ENCODE peak calls at places on chromosomes 6 and 20, in six cellular contexts. B, W, R, X, H and Y are unnamed samples.

GRCh38 chr6:157513619-157514485 is 132.9 kb downstream of the ZDHHC14 start:
- DNase-seq in B (no peak), W (no peak), R (no peak), X (no peak), H (no peak), Y (no peak)

GRCh38 chr6:13767121-13767794 is 47.1 kb downstream of the MCUR1 start:
- DNase-seq in B (no peak), W (peak), R (peak), X (peak), H (no peak), Y (no peak)

GRCh38 chr20:57128051-57128757 is 138.2 kb downstream of the BMP7 start:
- DNase-seq in B (no peak), W (no peak), R (no peak), X (no peak), H (no peak), Y (no peak)

GRCh38 chr6:125670586-125670985 is 78.8 kb upstream of the HEY2 start:
- DNase-seq in B (no peak), W (no peak), R (peak), X (no peak), H (no peak), Y (no peak)

GRCh38 chr20:25006431-25007167 is 14.0 kb upstream of the APMAP start:
- DNase-seq in B (no peak), W (peak), R (peak), X (no peak), H (no peak), Y (peak)

GRCh38 chr6:144214622-144215401 is 64.5 kb downstream of the STX11 start:
- DNase-seq in B (peak), W (no peak), R (no peak), X (no peak), H (no peak), Y (peak)

GRCh38 chr6:43395822-43396221 is 26.4 kb upstream of the ZNF318 start:
- DNase-seq in B (no peak), W (no peak), R (no peak), X (no peak), H (no peak), Y (no peak)

GRCh38 chr6:112232845-112233256 is 21.5 kb downstream of the LAMA4 start:
- DNase-seq in B (no peak), W (no peak), R (no peak), X (peak), H (no peak), Y (no peak)

GRCh38 chr6:111722220-111722731 is 116.6 kb upstream of the TRAF3IP2 start:
- DNase-seq in B (no peak), W (no peak), R (peak), X (peak), H (no peak), Y (no peak)

GRCh38 chr6:53926505-53926904 is 131.7 kb downstream of the LRRC1 start:
- DNase-seq in B (no peak), W (no peak), R (no peak), X (peak), H (no peak), Y (no peak)

GRCh38 chr20:46088409-46089075 is 1.2 kb downstream of the NCOA5 start:
- DNase-seq in B (no peak), W (no peak), R (no peak), X (peak), H (no peak), Y (no peak)

GRCh38 chr6:31162463-31163165 is 4.2 kb downstream of the TCF19 start:
- DNase-seq in B (no peak), W (no peak), R (peak), X (no peak), H (no peak), Y (no peak)

GRCh38 chr6:11999245-11999644 is 12.9 kb upstream of the HIVEP1 start:
- DNase-seq in B (no peak), W (no peak), R (no peak), X (peak), H (no peak), Y (no peak)

GRCh38 chr6:408148-408547 is 16.6 kb downstream of the IRF4 start:
- DNase-seq in B (no peak), W (no peak), R (no peak), X (no peak), H (no peak), Y (no peak)

GRCh38 chr6:38651121-38651784 is 11.5 kb upstream of the BTBD9 start:
- DNase-seq in B (no peak), W (no peak), R (no peak), X (no peak), H (no peak), Y (no peak)

GRCh38 chr6:25229671-25230321 is 49.4 kb upstream of the CARMIL1 start:
- DNase-seq in B (no peak), W (no peak), R (no peak), X (peak), H (no peak), Y (no peak)

GRCh38 chr6:8059129-8059528 is 5.1 kb downstream of the BLOC1S5 start:
- DNase-seq in B (no peak), W (no peak), R (no peak), X (peak), H (no peak), Y (no peak)

GRCh38 chr6:122730775-122731386 is 48.6 kb upstream of the FABP7 start:
- DNase-seq in B (no peak), W (no peak), R (no peak), X (peak), H (no peak), Y (no peak)

GRCh38 chr6:11085758-11086435 is 7.7 kb upstream of the SMIM13 start:
- DNase-seq in B (no peak), W (no peak), R (no peak), X (peak), H (no peak), Y (no peak)

GRCh38 chr20:36950432-36951197 is 893 bp downstream of the SAMHD1 start:
- DNase-seq in B (peak), W (peak), R (peak), X (peak), H (peak), Y (no peak)

GRCh38 chr6:10418862-10419748 is 4.2 kb upstream of the TFAP2A start:
- DNase-seq in B (peak), W (no peak), R (peak), X (no peak), H (no peak), Y (no peak)

GRCh38 chr6:47094351-47094925 is 52.3 kb upstream of the ADGRF1 start:
- DNase-seq in B (no peak), W (no peak), R (peak), X (peak), H (no peak), Y (no peak)

GRCh38 chr6:44100088-44100550 is 27.1 kb downstream of the MRPL14 start:
- DNase-seq in B (no peak), W (no peak), R (peak), X (no peak), H (no peak), Y (no peak)

GRCh38 chr20:31856516-31856915 is 11.1 kb upstream of the FOXS1 start:
- DNase-seq in B (no peak), W (no peak), R (no peak), X (no peak), H (no peak), Y (no peak)

GRCh38 chr20:8474027-8474668 is 342.1 kb downstream of the PLCB1 start:
- DNase-seq in B (no peak), W (no peak), R (no peak), X (no peak), H (no peak), Y (no peak)

GRCh38 chr6:130787726-130788500 is 39.3 kb upstream of the SMLR1 start:
- DNase-seq in B (no peak), W (no peak), R (no peak), X (no peak), H (no peak), Y (no peak)

GRCh38 chr6:52417675-52418111 is 2.4 kb upstream of the EFHC1 start:
- DNase-seq in B (no peak), W (no peak), R (no peak), X (peak), H (no peak), Y (no peak)

GRCh38 chr6:158999154-158999668 is 791 bp downstream of the RSPH3 start:
- DNase-seq in B (no peak), W (no peak), R (no peak), X (peak), H (no peak), Y (no peak)

GRCh38 chr6:43180985-43181384 is 1.0 kb upstream of the CUL9 start:
- DNase-seq in B (no peak), W (no peak), R (no peak), X (no peak), H (no peak), Y (no peak)

GRCh38 chr6:119284861-119285521 is 64.6 kb downstream of the MAN1A1 start:
- DNase-seq in B (no peak), W (no peak), R (peak), X (no peak), H (no peak), Y (no peak)

GRCh38 chr20:10609276-10609675 is 64.5 kb downstream of the JAG1 start:
- DNase-seq in B (no peak), W (no peak), R (no peak), X (peak), H (no peak), Y (peak)

GRCh38 chr6:75563032-75563431 is 38.6 kb upstream of the SENP6 start:
- DNase-seq in B (no peak), W (no peak), R (peak), X (peak), H (no peak), Y (no peak)

GRCh38 chr6:99080191-99080590 is 132.4 kb upstream of the FBXL4 start:
- DNase-seq in B (no peak), W (no peak), R (no peak), X (no peak), H (no peak), Y (no peak)

GRCh38 chr6:33286946-33287914 is 1.8 kb downstream of the WDR46 start:
- DNase-seq in B (no peak), W (no peak), R (no peak), X (no peak), H (no peak), Y (no peak)
- H3K4me3 ChIP-seq in B (no peak), W (no peak), R (no peak), X (no peak), H (no peak), Y (peak)

GRCh38 chr6:161035981-161036263 is 44.4 kb downstream of the MAP3K4 start:
- DNase-seq in B (no peak), W (no peak), R (no peak), X (no peak), H (no peak), Y (no peak)

GRCh38 chr6:161035182-161035980 is 43.8 kb downstream of the MAP3K4 start:
- DNase-seq in B (no peak), W (no peak), R (no peak), X (no peak), H (no peak), Y (no peak)

GRCh38 chr6:161041274-161041673 is 49.7 kb downstream of the MAP3K4 start:
- DNase-seq in B (no peak), W (no peak), R (no peak), X (no peak), H (no peak), Y (no peak)

GRCh38 chr6:161037873-161038228 is 46.3 kb downstream of the MAP3K4 start:
- DNase-seq in B (no peak), W (no peak), R (no peak), X (no peak), H (no peak), Y (no peak)

DNA sequence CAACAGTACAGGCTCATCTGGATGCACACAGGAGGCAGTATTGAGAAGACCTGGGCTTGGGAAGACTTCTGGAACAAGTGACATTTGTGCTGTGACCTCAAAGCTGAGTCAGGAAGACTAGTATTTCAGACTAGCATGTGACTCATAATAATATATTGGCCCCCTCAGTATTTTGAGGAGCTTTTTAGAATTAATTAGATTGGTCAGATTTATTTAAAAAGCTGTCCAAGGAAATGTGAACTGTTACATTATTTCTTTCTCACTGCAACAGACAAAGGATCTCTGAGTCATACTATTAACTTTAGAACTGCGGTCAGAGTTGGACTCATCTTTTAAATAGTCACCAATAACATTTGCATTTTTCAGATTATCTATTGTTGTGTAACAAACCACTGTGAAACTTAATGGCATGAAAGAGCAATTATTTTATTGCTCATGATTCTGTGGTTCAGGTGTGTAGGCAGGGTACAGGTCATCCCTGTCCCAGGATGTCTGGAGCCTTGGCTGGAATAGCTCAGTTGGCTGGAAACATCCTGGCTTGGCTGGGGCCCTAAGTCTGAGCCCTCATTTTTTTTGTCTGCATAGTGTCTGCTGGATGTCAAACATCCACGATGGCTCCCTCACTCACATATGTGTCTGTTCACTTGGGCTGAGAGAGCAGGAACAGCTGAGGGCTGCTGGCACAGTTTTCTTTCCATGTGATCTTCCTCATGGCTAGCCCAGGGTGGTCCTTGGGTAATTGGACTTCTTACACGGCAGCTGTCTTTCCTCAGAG is 46.8 kb downstream of the MAP3K4 start:
- DNase-seq in B (no peak), W (no peak), R (no peak), X (peak), H (no peak), Y (no peak)
- TF ChIP-seq CTCF in B (no peak), W (no peak), R (no peak), X (peak), H (no peak), Y (no peak)

DNA sequence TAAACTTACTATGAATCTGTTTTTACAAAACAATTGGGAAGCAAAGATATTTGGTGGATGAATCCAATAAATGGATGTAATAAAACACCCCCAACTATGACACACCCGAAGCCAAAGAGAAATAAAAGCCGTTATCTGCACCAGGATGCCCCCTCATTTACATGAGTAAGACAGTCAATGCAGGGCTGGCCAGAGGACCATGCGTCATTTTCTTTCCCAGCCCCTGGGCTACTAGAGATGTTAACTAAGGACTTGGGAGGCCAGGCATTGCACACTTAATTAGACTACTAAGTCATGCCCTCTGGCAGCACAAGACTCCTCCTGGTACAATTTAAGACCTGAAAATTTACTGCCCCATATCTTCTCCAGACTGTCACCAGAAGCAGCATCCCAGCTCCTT is 3.2 kb downstream of the LEMD2 start:
- DNase-seq in B (no peak), W (no peak), R (no peak), X (peak), H (no peak), Y (no peak)
- H3K4me3 ChIP-seq in B (no peak), W (peak), R (no peak), X (no peak), H (no peak), Y (no peak)

DNA sequence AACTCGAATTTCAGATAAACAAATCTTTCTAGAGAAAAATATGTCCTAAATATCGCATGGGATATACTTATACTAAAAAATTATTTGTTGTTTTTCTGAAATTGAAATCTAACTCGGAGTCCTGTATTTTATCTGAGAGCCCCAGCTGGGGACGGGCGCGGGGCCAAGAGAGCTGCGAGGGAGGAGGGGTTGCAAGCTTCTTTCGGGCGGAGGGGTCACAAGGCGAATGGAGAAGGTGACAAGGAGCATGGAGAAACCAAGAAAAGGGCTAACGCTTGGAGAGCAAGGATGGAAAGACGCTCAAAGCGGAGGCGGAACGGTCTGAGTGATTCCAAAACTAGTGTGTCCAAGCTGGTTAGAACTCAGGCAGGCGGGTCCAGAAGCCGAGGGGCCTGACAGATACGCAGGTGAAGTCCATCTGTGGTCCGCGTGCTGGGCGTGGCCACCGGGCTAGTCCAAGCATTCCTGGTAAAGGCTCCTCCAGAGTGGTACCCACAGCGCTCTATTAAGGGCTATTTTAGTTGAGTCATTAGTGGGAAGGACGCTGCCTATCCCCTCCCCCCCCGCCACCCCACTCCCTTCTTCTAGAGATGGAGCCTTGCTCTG is 41.5 kb upstream of the ZNFX1 start:
- DNase-seq in B (no peak), W (no peak), R (peak), X (no peak), H (no peak), Y (no peak)
- TF ChIP-seq CTCF in B (no peak), W (no peak), R (no peak), X (no peak), H (no peak), Y (no peak)

DNA sequence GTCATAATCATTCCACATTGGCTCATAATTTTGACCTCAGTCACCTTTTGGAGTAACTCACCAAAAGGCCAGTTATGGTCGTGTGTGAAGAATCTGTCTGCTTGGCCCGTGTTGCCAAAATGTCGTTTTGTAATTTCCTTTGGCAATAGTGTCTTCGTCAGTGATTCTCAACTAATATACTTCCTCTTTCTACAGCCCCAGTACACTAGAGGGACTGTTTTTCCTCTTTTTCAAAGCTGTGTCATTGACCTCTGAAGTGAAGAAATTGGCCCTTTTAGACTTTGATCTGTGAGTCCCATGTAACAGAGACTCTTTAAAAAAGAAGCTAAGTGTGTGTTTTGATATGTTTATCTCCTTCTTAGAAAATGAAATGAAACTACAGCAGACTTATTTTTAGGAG is 5.2 kb downstream of the FOXO3 start:
- DNase-seq in B (no peak), W (no peak), R (no peak), X (peak), H (peak), Y (peak)
- H3K4me3 ChIP-seq in B (peak), W (peak), R (no peak), X (no peak), H (no peak), Y (no peak)

GRCh38 chr6:105135056-105135455 is 44.8 kb downstream of the POPDC3 start:
- DNase-seq in B (no peak), W (no peak), R (peak), X (peak), H (no peak), Y (no peak)
- TF ChIP-seq CTCF in B (no peak), W (no peak), R (peak), X (peak), H (no peak), Y (no peak)

GRCh38 chr20:62370115-62370806 is 3.1 kb upstream of the LAMA5 start:
- DNase-seq in B (no peak), W (no peak), R (no peak), X (peak), H (no peak), Y (no peak)
- H3K4me3 ChIP-seq in B (no peak), W (no peak), R (no peak), X (no peak), H (no peak), Y (no peak)